ENCODE peak calls at places on chromosomes 16 and 17, in ten cellular contexts. N is esophagus squamous epithelium, G is A673, X is GM12865, U is dorsolateral prefrontal cortex, M is PC-3, F is Peyer's patch, C is progenitor cell of endocrine pancreas, A is transverse colon, T is HFFc6. L is an unnamed sample.

GRCh38 chr16:64534180-64534780 is 587.6 kb downstream of the CDH11 start:
- DNase-seq in N (no peak), G (no peak), X (no peak), U (no peak), M (no peak), F (no peak), C (no peak), A (no peak), T (no peak), L (no peak)

GRCh38 chr17:7042507-7043194 is 1.2 kb downstream of the SLC16A11 start:
- DNase-seq in N (no peak), G (peak), X (no peak), U (no peak), M (no peak), F (peak), C (no peak), A (no peak), T (no peak), L (peak)

GRCh38 chr17:21183468-21183867 is 30.5 kb downstream of the TMEM11 start:
- DNase-seq in N (no peak), G (no peak), X (no peak), U (no peak), M (no peak), F (no peak), C (no peak), A (no peak), T (no peak), L (no peak)

GRCh38 chr16:3949287-3949686 is 68.8 kb upstream of the CREBBP start:
- DNase-seq in N (no peak), G (no peak), X (no peak), U (no peak), M (no peak), F (no peak), C (no peak), A (no peak), T (no peak), L (no peak)

GRCh38 chr17:15388356-15389046 is 47.1 kb upstream of the TEKT3 start:
- DNase-seq in N (no peak), G (no peak), X (no peak), U (no peak), M (no peak), F (no peak), C (no peak), A (no peak), T (no peak), L (no peak)

GRCh38 chr17:47802341-47803022 is 19.1 kb downstream of the OSBPL7 start:
- DNase-seq in N (no peak), G (peak), X (peak), U (no peak), M (peak), F (peak), C (no peak), A (peak), T (peak), L (peak)

GRCh38 chr17:7561028-7561575 is 617 bp upstream of the SENP3 start:
- DNase-seq in N (no peak), G (peak), X (peak), U (peak), M (peak), F (peak), C (peak), A (peak), T (peak), L (peak)

GRCh38 chr17:82003411-82004381 is 19.0 kb downstream of the CENPX start:
- DNase-seq in N (no peak), G (peak), X (no peak), U (no peak), M (peak), F (no peak), C (no peak), A (peak), T (peak), L (peak)

GRCh38 chr17:81398170-81398854 is 3.1 kb downstream of the BAHCC1 start:
- DNase-seq in N (no peak), G (peak), X (no peak), U (no peak), M (peak), F (no peak), C (peak), A (peak), T (no peak), L (peak)

GRCh38 chr17:20216154-20216815 is 207.1 kb downstream of the SPECC1 start:
- DNase-seq in N (no peak), G (no peak), X (no peak), U (no peak), M (no peak), F (no peak), C (no peak), A (no peak), T (no peak), L (no peak)

GRCh38 chr16:56608876-56609462 is 585 bp downstream of the MT2A start:
- DNase-seq in N (no peak), G (peak), X (no peak), U (no peak), M (no peak), F (no peak), C (no peak), A (no peak), T (no peak), L (no peak)

GRCh38 chr16:88631384-88631783 is 7.0 kb upstream of the IL17C start:
- DNase-seq in N (no peak), G (no peak), X (no peak), U (no peak), M (no peak), F (no peak), C (no peak), A (no peak), T (no peak), L (no peak)

GRCh38 chr17:42579794-42580551 is 2.4 kb upstream of the PSMC3IP start:
- DNase-seq in N (no peak), G (no peak), X (no peak), U (no peak), M (no peak), F (no peak), C (no peak), A (no peak), T (no peak), L (no peak)

GRCh38 chr16:71440669-71441347 is 1.0 kb downstream of the TLE7 start:
- DNase-seq in N (no peak), G (no peak), X (no peak), U (no peak), M (peak), F (no peak), C (no peak), A (no peak), T (no peak), L (no peak)

GRCh38 chr16:81623365-81624102 is 155.6 kb upstream of the PLCG2 start:
- DNase-seq in N (no peak), G (peak), X (peak), U (peak), M (peak), F (peak), C (no peak), A (peak), T (peak), L (peak)

GRCh38 chr16:85523602-85524364 is 89.3 kb upstream of the GSE1 start:
- DNase-seq in N (no peak), G (peak), X (no peak), U (no peak), M (no peak), F (no peak), C (no peak), A (no peak), T (no peak), L (peak)

GRCh38 chr16:48740964-48741363 is 131.0 kb upstream of the N4BP1 start:
- DNase-seq in N (no peak), G (no peak), X (no peak), U (no peak), M (no peak), F (no peak), C (no peak), A (no peak), T (no peak), L (no peak)

GRCh38 chr16:24753437-24753836 is 24.0 kb downstream of the TNRC6A start:
- DNase-seq in N (no peak), G (no peak), X (no peak), U (no peak), M (peak), F (no peak), C (no peak), A (no peak), T (no peak), L (no peak)

GRCh38 chr17:19263621-19264010 is 26.4 kb downstream of the EPN2 start:
- DNase-seq in N (no peak), G (no peak), X (no peak), U (no peak), M (peak), F (no peak), C (no peak), A (no peak), T (peak), L (no peak)

GRCh38 chr17:76732734-76733617 is 4.2 kb downstream of the SRSF2 start:
- DNase-seq in N (no peak), G (no peak), X (no peak), U (no peak), M (no peak), F (no peak), C (no peak), A (no peak), T (no peak), L (no peak)

GRCh38 chr16:57446530-57447141 is 549 bp downstream of the CIAPIN1 start:
- DNase-seq in N (no peak), G (peak), X (peak), U (no peak), M (peak), F (peak), C (no peak), A (peak), T (peak), L (no peak)

GRCh38 chr17:33210240-33210639 is 82.9 kb downstream of the ASIC2 start:
- DNase-seq in N (no peak), G (no peak), X (no peak), U (no peak), M (no peak), F (no peak), C (no peak), A (no peak), T (no peak), L (no peak)

GRCh38 chr17:61335845-61336655 is 63.6 kb upstream of the TBX2 start:
- DNase-seq in N (no peak), G (no peak), X (no peak), U (no peak), M (peak), F (no peak), C (no peak), A (no peak), T (no peak), L (no peak)

GRCh38 chr17:56358651-56359050 is 205.4 kb downstream of the ANKFN1 start:
- DNase-seq in N (no peak), G (peak), X (no peak), U (no peak), M (peak), F (no peak), C (no peak), A (no peak), T (no peak), L (no peak)

GRCh38 chr16:7511549-7512260 is 179.1 kb downstream of the RBFOX1 start:
- DNase-seq in N (no peak), G (no peak), X (no peak), U (no peak), M (no peak), F (no peak), C (no peak), A (no peak), T (no peak), L (no peak)

GRCh38 chr16:82835487-82836160 is 208.9 kb downstream of the CDH13 start:
- DNase-seq in N (no peak), G (peak), X (no peak), U (no peak), M (no peak), F (no peak), C (no peak), A (no peak), T (no peak), L (no peak)

GRCh38 chr17:44909681-44910144 is 5.6 kb downstream of the GFAP start:
- DNase-seq in N (no peak), G (no peak), X (no peak), U (peak), M (peak), F (no peak), C (no peak), A (no peak), T (peak), L (no peak)

GRCh38 chr17:46764709-46765401 is 53.6 kb downstream of the WNT3 start:
- DNase-seq in N (no peak), G (no peak), X (no peak), U (no peak), M (peak), F (no peak), C (no peak), A (no peak), T (peak), L (no peak)

GRCh38 chr16:48172682-48173081 is 16.9 kb upstream of the ABCC12 start:
- DNase-seq in N (no peak), G (no peak), X (no peak), U (no peak), M (no peak), F (no peak), C (no peak), A (no peak), T (no peak), L (no peak)

GRCh38 chr16:80731915-80732314 is 72.5 kb downstream of the CDYL2 start:
- DNase-seq in N (no peak), G (no peak), X (no peak), U (no peak), M (no peak), F (no peak), C (no peak), A (no peak), T (no peak), L (no peak)

GRCh38 chr17:3723556-3724372 is at the start of gene HASPIN:
- DNase-seq in N (no peak), G (peak), X (peak), U (peak), M (peak), F (peak), C (peak), A (peak), T (peak), L (peak)
- TF ChIP-seq CTCF in N (peak), G (no peak), X (peak), U (no peak), M (no peak), F (peak), C (peak), A (peak), T (peak), L (peak)

DNA sequence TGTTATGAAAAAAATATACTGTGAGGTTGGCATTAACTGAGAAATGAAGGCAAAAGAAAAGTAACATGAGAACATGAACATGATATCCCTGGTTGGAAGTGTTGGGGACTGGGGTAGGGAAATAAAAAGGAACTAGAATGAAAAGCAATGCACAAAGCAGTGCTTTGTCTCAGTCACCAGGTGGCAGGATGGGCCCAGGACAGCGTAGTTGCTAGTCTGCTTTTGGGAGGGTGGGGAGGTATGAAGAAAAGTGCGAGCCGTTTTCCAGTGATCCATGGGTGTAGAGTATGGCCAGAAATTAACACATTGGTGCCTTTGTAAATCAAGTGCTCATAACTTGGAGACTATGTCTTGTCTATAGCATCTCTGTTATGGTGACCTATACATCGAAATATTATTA is 662.5 kb upstream of the SALL1 start:
- DNase-seq in N (no peak), G (no peak), X (no peak), U (no peak), M (no peak), F (no peak), C (no peak), A (no peak), T (no peak), L (no peak)
- TF ChIP-seq CTCF in N (no peak), G (peak), X (no peak), U (no peak), M (no peak), F (no peak), C (peak), A (no peak), T (peak), L (no peak)

GRCh38 chr16:29819506-29819905 is 756 bp upstream of the MVP start:
- DNase-seq in N (no peak), G (no peak), X (no peak), U (no peak), M (no peak), F (no peak), C (no peak), A (peak), T (no peak), L (no peak)
- TF ChIP-seq CTCF in N (no peak), G (peak), X (no peak), U (no peak), M (peak), F (peak), C (no peak), A (peak), T (peak), L (no peak)

GRCh38 chr16:28146536-28146935 is 65.2 kb downstream of the XPO6 start:
- DNase-seq in N (no peak), G (no peak), X (no peak), U (no peak), M (no peak), F (no peak), C (no peak), A (no peak), T (no peak), L (no peak)

GRCh38 chr16:28139530-28139929 is 72.2 kb downstream of the XPO6 start:
- DNase-seq in N (no peak), G (no peak), X (no peak), U (no peak), M (no peak), F (no peak), C (no peak), A (no peak), T (no peak), L (no peak)

GRCh38 chr16:28136751-28137434 is 73.4 kb upstream of the GSG1L start:
- DNase-seq in N (no peak), G (peak), X (no peak), U (peak), M (no peak), F (no peak), C (no peak), A (no peak), T (no peak), L (no peak)

GRCh38 chr16:28140788-28141618 is 70.8 kb downstream of the XPO6 start:
- DNase-seq in N (no peak), G (no peak), X (peak), U (no peak), M (no peak), F (peak), C (no peak), A (peak), T (no peak), L (no peak)
- TF ChIP-seq CTCF in N (no peak), G (no peak), X (peak), U (no peak), M (no peak), F (peak), C (no peak), A (no peak), T (no peak), L (no peak)

GRCh38 chr17:3657588-3657869 is 10.8 kb downstream of the TAX1BP3 start:
- DNase-seq in N (no peak), G (no peak), X (no peak), U (no peak), M (no peak), F (no peak), C (no peak), A (no peak), T (no peak), L (no peak)

GRCh38 chr17:3660311-3660891 is 8.0 kb downstream of the TAX1BP3 start:
- DNase-seq in N (no peak), G (no peak), X (no peak), U (no peak), M (no peak), F (no peak), C (no peak), A (no peak), T (no peak), L (no peak)

GRCh38 chr17:3658784-3659449 is 9.5 kb downstream of the TAX1BP3 start:
- DNase-seq in N (no peak), G (no peak), X (no peak), U (no peak), M (no peak), F (no peak), C (no peak), A (no peak), T (no peak), L (no peak)

GRCh38 chr17:3657874-3658783 is 10.2 kb downstream of the TAX1BP3 start:
- DNase-seq in N (no peak), G (no peak), X (no peak), U (no peak), M (no peak), F (no peak), C (no peak), A (no peak), T (no peak), L (no peak)

GRCh38 chr17:3659541-3660111 is 8.8 kb downstream of the TAX1BP3 start:
- DNase-seq in N (no peak), G (no peak), X (no peak), U (peak), M (peak), F (no peak), C (no peak), A (peak), T (peak), L (no peak)
- TF ChIP-seq CTCF in N (peak), G (no peak), X (no peak), U (no peak), M (no peak), F (peak), C (no peak), A (no peak), T (peak), L (no peak)

GRCh38 chr17:38507436-38507835 is 79.2 kb downstream of the ARHGAP23 start:
- DNase-seq in N (no peak), G (no peak), X (no peak), U (no peak), M (no peak), F (no peak), C (no peak), A (no peak), T (no peak), L (no peak)
- TF ChIP-seq CTCF in N (no peak), G (no peak), X (no peak), U (no peak), M (no peak), F (no peak), C (no peak), A (no peak), T (no peak), L (no peak)

GRCh38 chr17:27631897-27632725 is 1.1 kb downstream of the LGALS9 start:
- DNase-seq in N (no peak), G (no peak), X (peak), U (no peak), M (no peak), F (no peak), C (no peak), A (peak), T (no peak), L (no peak)
- TF ChIP-seq CTCF in N (no peak), G (no peak), X (peak), U (no peak), M (no peak), F (no peak), C (no peak), A (no peak), T (peak), L (no peak)

GRCh38 chr16:27646811-27647210 is 96.9 kb downstream of the KATNIP start:
- DNase-seq in N (no peak), G (no peak), X (no peak), U (no peak), M (no peak), F (no peak), C (no peak), A (no peak), T (no peak), L (no peak)
- TF ChIP-seq CTCF in N (no peak), G (no peak), X (no peak), U (no peak), M (no peak), F (no peak), C (no peak), A (no peak), T (no peak), L (no peak)

DNA sequence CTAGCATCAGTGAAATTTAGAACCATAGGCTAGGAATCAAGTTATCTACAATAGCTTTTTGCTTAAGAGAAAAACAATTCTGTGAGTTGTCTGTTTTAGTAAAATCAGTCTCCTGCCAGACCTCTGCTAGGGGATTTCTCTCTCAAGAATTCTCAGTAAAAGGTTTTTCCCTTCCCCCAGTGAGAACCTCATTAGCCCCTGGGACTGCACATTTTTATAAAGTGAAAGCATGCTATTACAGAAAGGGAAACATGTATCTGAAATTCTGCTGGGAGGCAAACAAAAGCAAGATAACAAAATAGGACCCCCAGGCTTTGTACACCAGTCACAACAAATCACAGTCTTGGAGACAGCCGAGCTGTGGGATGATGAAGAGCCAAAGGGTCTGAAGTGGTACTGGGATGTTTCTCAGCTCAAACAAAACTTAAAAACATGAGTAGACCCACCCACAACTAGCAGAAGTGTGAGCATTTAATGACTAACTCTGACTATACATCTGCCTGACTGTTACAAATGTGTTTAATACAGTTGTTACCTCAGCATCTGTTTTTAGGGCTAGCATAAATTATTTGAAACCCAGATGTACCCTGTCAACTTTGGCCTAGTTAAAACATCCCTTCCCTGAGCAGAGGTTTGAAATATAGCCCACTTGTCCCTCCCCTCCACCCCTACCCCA is 20.0 kb upstream of the GLG1 start:
- DNase-seq in N (no peak), G (no peak), X (peak), U (no peak), M (no peak), F (no peak), C (no peak), A (no peak), T (no peak), L (no peak)
- TF ChIP-seq CTCF in N (no peak), G (no peak), X (no peak), U (no peak), M (no peak), F (no peak), C (no peak), A (no peak), T (no peak), L (no peak)

L was measured in nephron progenitor cell.